ENCODE peak calls at places on chromosomes 2 and 18, in eight cellular contexts. P is mesenchymal stem cell, O is sigmoid colon, C is cardiac muscle cell, A is A673, V is GM23248, K is fibroblast of lung, S is heart right ventricle. U is an unnamed sample.

GRCh38 chr2:196453613-196454047 is 185.9 kb upstream of the CCDC150 start:
- DNase-seq in P (peak), A (peak), C (peak), O (no peak), K (peak), V (peak), S (peak), U (peak)

GRCh38 chr18:79204889-79205807 is 136.0 kb downstream of the ATP9B start:
- DNase-seq in S (no peak), P (no peak), A (no peak), V (no peak), K (no peak), C (no peak), O (no peak), U (no peak)

GRCh38 chr2:45664635-45665269 is 13.3 kb downstream of the PRKCE start:
- DNase-seq in K (no peak), S (no peak), A (no peak), O (no peak), V (peak), C (no peak), P (no peak), U (no peak)

GRCh38 chr18:31648966-31649429 is 35.4 kb downstream of the B4GALT6 start:
- DNase-seq in V (peak), K (peak), O (no peak), P (peak), A (no peak), C (no peak), S (no peak), U (peak)

GRCh38 chr2:610465-610864 is 66.7 kb downstream of the TMEM18 start:
- DNase-seq in C (no peak), S (no peak), P (no peak), K (no peak), A (no peak), V (no peak), O (no peak), U (no peak)

GRCh38 chr18:335741-336140 is 67.9 kb upstream of the THOC1 start:
- DNase-seq in S (no peak), O (no peak), P (no peak), C (no peak), K (no peak), A (no peak), V (peak), U (no peak)

GRCh38 chr2:149661844-149662243 is 74.3 kb upstream of the MMADHC start:
- DNase-seq in V (peak), C (peak), S (no peak), A (no peak), O (no peak), P (peak), K (peak), U (peak)

GRCh38 chr18:39345321-39345720 is 1779.7 kb upstream of the CELF4 start:
- DNase-seq in V (no peak), A (peak), C (no peak), P (peak), K (peak), O (no peak), S (no peak), U (no peak)

GRCh38 chr2:99821572-99822369 is 320.6 kb downstream of the AFF3 start:
- DNase-seq in P (peak), C (no peak), A (no peak), K (peak), S (no peak), V (peak), O (no peak), U (peak)

GRCh38 chr2:198957183-198957582 is 500.6 kb downstream of the SATB2 start:
- DNase-seq in C (no peak), P (no peak), K (peak), V (peak), O (no peak), A (no peak), S (no peak), U (no peak)

GRCh38 chr2:212686285-212686895 is 147.8 kb upstream of the ERBB4 start:
- DNase-seq in K (peak), S (peak), O (peak), V (peak), C (peak), A (peak), P (peak), U (peak)

GRCh38 chr18:55585050-55585449 is 2.9 kb downstream of the TCF4 start:
- DNase-seq in A (no peak), C (no peak), S (no peak), V (no peak), O (no peak), K (peak), P (no peak), U (no peak)

GRCh38 chr18:55588001-55588875 is at the start of gene TCF4:
- DNase-seq in P (peak), S (peak), A (peak), K (peak), V (peak), O (peak), C (peak), U (peak)

GRCh38 chr18:55587341-55588000 is 521 bp downstream of the TCF4 start:
- DNase-seq in O (no peak), S (peak), V (peak), P (peak), C (peak), K (peak), A (peak), U (peak)

GRCh38 chr18:55585586-55586521 is 2.1 kb downstream of the TCF4 start:
- DNase-seq in P (peak), A (peak), O (no peak), S (peak), V (peak), K (peak), C (no peak), U (no peak)

GRCh38 chr18:55586841-55587240 is 1.2 kb downstream of the TCF4 start:
- DNase-seq in O (no peak), S (no peak), C (no peak), P (peak), A (peak), V (peak), K (peak), U (peak)
- H3K4me3 ChIP-seq in O (peak), S (peak), C (peak), P (peak), A (peak), V (peak), K (peak), U (peak)

DNA sequence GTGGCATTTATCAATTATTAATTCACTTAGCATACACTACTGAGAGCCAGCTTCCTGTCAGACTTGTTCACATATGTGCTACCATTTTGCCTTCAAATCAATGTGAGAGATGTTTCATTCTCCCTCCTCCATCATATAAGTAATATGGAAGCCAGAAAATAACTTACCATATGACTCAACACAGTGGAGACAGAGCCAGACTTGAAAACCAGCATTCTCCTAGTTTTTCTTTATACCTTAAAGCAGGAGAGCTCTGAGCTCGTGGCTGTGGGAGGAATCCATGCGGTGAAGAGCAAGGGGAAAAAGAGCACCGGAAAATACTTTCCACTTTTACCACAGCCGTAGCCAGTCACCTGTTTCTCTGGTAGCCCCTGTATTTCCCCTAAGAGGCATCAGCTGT is 214.9 kb upstream of the LRATD1 start:
- DNase-seq in S (no peak), O (no peak), C (no peak), V (no peak), K (no peak), A (no peak), P (no peak), U (no peak)
- H3K4me3 ChIP-seq in S (no peak), O (no peak), C (no peak), V (no peak), K (no peak), A (no peak), P (no peak), U (no peak)

GRCh38 chr2:236168110-236169067 is at the start of gene GBX2:
- DNase-seq in K (peak), O (peak), P (peak), V (peak), C (peak), A (peak), S (no peak), U (peak)

GRCh38 chr2:236169151-236169721 is 1.1 kb upstream of the GBX2 start:
- DNase-seq in A (peak), V (no peak), S (no peak), P (peak), C (no peak), K (no peak), O (peak), U (peak)

GRCh38 chr2:236170678-236171212 is 2.6 kb upstream of the GBX2 start:
- DNase-seq in C (no peak), S (no peak), K (no peak), P (no peak), O (no peak), V (no peak), A (no peak), U (peak)

GRCh38 chr2:236171213-236172201 is 3.3 kb upstream of the GBX2 start:
- DNase-seq in C (no peak), O (no peak), V (no peak), K (no peak), P (peak), S (no peak), A (peak), U (peak)

DNA sequence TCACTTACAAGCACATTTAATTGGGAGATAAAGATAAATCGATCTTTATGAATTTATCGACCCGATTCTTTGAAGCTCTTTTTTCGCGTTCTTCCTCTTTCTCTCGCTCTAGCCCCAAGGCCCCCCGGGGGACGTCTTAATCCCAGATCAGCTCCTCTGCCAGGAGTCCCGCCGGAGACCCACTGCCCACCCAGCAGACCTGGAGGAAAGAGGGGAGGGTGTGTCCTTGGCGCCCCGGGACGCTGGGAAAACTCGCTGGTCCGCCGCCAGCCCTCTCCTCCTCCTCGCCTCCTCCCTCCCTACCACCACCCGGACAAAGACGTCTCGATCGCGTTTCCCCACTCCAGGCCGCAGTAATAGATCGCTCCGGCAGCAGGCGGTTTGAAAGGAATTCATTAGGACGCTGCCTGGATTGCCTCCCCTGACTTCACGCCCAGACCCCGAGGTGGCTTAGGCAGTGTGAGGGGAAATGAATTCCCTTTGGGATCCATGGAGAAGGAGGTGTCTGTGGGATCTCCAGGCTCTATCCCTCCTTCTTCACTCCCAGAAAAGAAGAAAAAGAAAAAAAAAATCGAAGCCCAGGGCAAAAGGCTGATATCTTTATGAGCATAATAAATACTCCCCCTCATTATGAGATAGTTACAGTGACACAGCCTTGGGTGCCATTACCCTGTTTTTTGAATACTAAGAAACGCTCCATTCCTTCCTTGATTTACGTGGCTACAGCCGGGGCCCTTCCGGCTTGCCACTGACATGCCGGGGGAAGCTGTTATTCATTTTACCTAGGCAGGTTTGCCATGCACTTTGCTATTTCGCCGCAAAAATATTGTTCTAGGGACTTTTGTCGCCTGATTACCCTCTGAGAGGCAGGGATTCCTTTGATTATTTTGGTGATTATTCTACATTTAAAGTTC is 1.8 kb upstream of the GBX2 start:
- DNase-seq in V (no peak), S (no peak), C (no peak), A (no peak), O (no peak), P (no peak), K (no peak), U (peak)
- H3K4me3 ChIP-seq in V (no peak), S (no peak), C (no peak), A (no peak), O (no peak), P (no peak), K (no peak), U (no peak)

DNA sequence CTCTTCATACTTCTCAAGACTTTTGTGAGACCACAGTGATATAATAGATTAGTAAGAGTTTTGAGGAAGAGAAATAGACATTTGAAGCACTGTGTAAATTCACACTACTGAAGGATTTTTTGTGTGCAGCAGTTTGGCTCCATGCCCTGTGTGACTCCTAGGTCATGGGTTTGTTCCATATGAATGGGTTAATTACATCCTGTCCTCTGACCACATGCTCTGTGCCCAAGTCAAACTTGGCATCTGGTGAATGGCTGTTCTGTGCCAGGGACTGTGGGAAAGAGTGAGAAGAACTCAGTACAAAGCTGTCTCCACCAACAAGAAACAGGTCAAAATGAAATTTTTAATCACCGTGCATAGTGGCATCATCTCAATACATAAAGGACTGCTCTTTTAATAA is 304.0 kb downstream of the LNPK start:
- DNase-seq in V (no peak), K (no peak), A (no peak), S (no peak), C (no peak), P (no peak), O (no peak), U (no peak)
- H3K4me3 ChIP-seq in V (no peak), K (no peak), A (no peak), S (no peak), C (no peak), P (no peak), O (no peak), U (no peak)

U was measured in osteoblast.